ENCODE peak calls at places on chromosomes 11 and 22, in five cellular contexts. K is adrenal gland, R is left lung, P is suprapubic skin, X is heart left ventricle. L is an unnamed sample.

GRCh38 chr22:45425101-45425500 is 11.6 kb downstream of the RIBC2 start:
- DNase-seq in K (peak; percentile 11), R (no peak), P (peak; percentile 28), X (no peak), L (peak; percentile 13)

GRCh38 chr11:104467414-104467813 is 303.5 kb upstream of the PDGFD start:
- DNase-seq in K (no peak), R (no peak), P (no peak), X (no peak), L (no peak)

GRCh38 chr22:45731798-45732495 is 60.3 kb downstream of the ATXN10 start:
- DNase-seq in K (no peak), R (no peak), P (no peak), X (no peak), L (no peak)

GRCh38 chr11:119298726-119299125 is 18.2 kb downstream of the MCAM start:
- DNase-seq in K (no peak), R (no peak), P (no peak), X (peak; percentile 57), L (no peak)

GRCh38 chr11:94521684-94522083 is 9.4 kb downstream of the C11orf97 start:
- DNase-seq in K (no peak), R (no peak), P (no peak), X (no peak), L (no peak)

GRCh38 chr11:119432484-119433368 is 9.8 kb upstream of the THY1 start:
- DNase-seq in K (no peak), R (no peak), P (no peak), X (no peak), L (no peak)

GRCh38 chr11:35786918-35787557 is 124.5 kb downstream of the TRIM44 start:
- DNase-seq in K (no peak), R (no peak), P (no peak), X (no peak), L (no peak)

GRCh38 chr22:26592368-26593015 is 2.6 kb upstream of the TPST2 start:
- DNase-seq in K (no peak), R (no peak), P (no peak), X (no peak), L (no peak)

GRCh38 chr22:23836281-23836680 is 2.5 kb downstream of the DERL3 start:
- DNase-seq in K (no peak), R (no peak), P (no peak), X (no peak), L (no peak)

GRCh38 chr11:27830206-27830605 is 130.0 kb upstream of the BDNF start:
- DNase-seq in K (no peak), R (no peak), P (no peak), X (no peak), L (no peak)

GRCh38 chr11:28964811-28965210 is 856.6 kb downstream of the METTL15 start:
- DNase-seq in K (no peak), R (no peak), P (no peak), X (no peak), L (no peak)

GRCh38 chr22:19674129-19674928 is 40.0 kb upstream of the SEPTIN5 start:
- DNase-seq in K (no peak), R (no peak), P (peak; percentile 40), X (no peak), L (peak; percentile 18)

GRCh38 chr11:126561327-126561893 is 205.9 kb downstream of the ST3GAL4 start:
- DNase-seq in K (peak; percentile 60), R (peak; percentile 40), P (no peak), X (peak; percentile 18), L (no peak)

GRCh38 chr11:100467821-100468508 is 219.1 kb upstream of the ARHGAP42 start:
- DNase-seq in K (no peak), R (no peak), P (no peak), X (no peak), L (no peak)
- TF ChIP-seq CTCF in K (no peak), R (no peak), P (no peak), X (no peak), L (no peak)

GRCh38 chr11:111918390-111919256 is at the start of gene C11orf52:
- DNase-seq in K (no peak), R (peak; percentile 75), P (no peak), X (peak; percentile 43), L (no peak)
- TF ChIP-seq CTCF in K (no peak), R (no peak), P (no peak), X (no peak), L (no peak)

DNA sequence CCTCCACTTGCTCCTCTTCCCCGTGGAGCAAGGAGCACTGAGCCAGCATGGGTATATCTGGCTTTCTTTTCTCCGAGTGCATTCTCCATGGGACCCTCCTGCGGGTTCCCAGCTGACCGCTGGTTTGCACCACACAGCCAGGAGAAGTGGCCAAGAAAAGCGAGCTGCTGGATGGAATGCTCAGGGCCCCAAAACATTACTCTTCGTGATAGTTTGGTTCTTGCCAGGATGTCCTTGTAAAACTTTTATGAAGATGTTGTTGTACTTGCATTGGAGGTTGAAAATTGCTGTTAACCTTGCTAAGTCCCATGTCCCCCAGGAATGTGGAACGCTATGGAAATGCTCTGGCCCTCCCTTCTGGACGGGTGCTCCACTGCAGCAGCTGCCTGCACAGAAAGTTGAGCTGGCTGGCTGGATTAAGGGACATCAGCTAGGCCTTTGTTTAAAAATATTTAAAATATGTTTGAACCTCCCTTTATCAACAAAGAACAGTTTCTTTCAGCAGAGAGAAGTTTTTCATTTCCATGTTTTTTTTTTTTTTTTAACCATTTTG is 68.7 kb downstream of the ZNRF3 start:
- DNase-seq in K (no peak), R (no peak), P (no peak), X (peak; percentile 10), L (no peak)
- TF ChIP-seq CTCF in K (no peak), R (no peak), P (no peak), X (no peak), L (peak; percentile 22)

DNA sequence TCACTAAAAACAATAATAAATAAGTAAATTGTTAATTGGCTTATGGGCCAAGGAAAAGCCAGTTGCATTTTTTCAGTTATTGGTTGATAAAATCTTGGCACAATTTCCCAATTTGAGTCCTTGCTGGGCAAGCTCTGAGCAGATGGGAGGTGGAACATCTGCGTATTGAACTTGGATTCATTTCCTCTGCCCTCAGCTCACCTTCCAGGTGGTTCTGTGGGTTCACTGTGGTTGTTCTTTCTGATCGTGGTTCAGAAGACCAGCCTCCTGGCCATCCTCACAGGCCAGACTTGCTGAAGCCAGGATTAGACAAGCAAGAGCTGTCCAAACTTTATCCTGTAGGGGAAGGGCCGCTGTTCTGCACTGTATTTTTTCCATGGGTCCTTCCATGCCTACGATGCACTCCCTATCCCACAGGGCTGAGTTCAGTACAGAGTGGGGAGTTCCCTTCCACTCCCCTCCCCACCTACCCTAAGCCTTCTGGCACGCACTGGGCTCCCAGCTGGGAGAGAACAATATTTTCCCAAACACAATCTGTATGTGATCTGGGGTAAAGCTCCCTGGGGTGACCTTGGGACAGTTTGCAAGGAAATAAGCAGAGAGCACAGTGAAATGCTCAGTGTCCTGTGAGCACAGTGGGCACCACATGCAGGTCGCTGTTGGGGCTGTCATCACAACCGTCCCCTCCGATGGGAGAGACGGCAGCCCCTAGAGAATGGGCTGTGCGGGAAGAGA is 43.5 kb upstream of the TP53I11 start:
- DNase-seq in K (no peak), R (no peak), P (no peak), X (no peak), L (peak; percentile 51)
- TF ChIP-seq CTCF in K (no peak), R (no peak), P (no peak), X (no peak), L (no peak)

GRCh38 chr11:61545341-61545740 is 35.5 kb downstream of the SYT7 start:
- DNase-seq in K (no peak), R (no peak), P (no peak), X (no peak), L (no peak)
- TF ChIP-seq CTCF in K (no peak), R (no peak), P (peak; percentile 8), X (no peak), L (peak; percentile 61)

GRCh38 chr11:38411149-38411548 is 1813.1 kb upstream of the RAG2 start:
- DNase-seq in K (no peak), R (no peak), P (no peak), X (no peak), L (no peak)
- TF ChIP-seq CTCF in K (no peak), R (no peak), P (no peak), X (no peak), L (peak; percentile 51)

GRCh38 chr11:47186937-47187681 is 875 bp upstream of the PACSIN3 start:
- DNase-seq in K (peak; percentile 82), R (no peak), P (no peak), X (peak; percentile 84), L (no peak)
- TF ChIP-seq CTCF in K (no peak), R (no peak), P (no peak), X (no peak), L (no peak)

GRCh38 chr11:534592-535518 is 521 bp downstream of the HRAS start:
- DNase-seq in K (no peak), R (peak; percentile 50), P (peak; percentile 88), X (peak; percentile 21), L (peak; percentile 76)
- TF ChIP-seq CTCF in K (no peak), R (no peak), P (no peak), X (no peak), L (no peak)

GRCh38 chr11:64263021-64263946 is 12.0 kb downstream of the PLCB3 start:
- DNase-seq in K (no peak), R (no peak), P (no peak), X (no peak), L (no peak)
- TF ChIP-seq CTCF in K (no peak), R (no peak), P (no peak), X (no peak), L (no peak)